ENCODE peak calls at places on chromosome 22, in nine cellular contexts. One of them, this sample, is unnamed.

GRCh38 chr22:28978158-28978557 is 83.5 kb downstream of the C22orf31 start:
- DNase-seq in WTC11: no peak
- DNase-seq in thyroid gland: no peak
- DNase-seq in fibroblast of the aortic adventitia: peak
- DNase-seq in cardiac muscle cell: peak
- DNase-seq in pancreas: no peak
- DNase-seq in IMR-90: peak
- DNase-seq in HFFc6: no peak
- DNase-seq in fibroblast of pulmonary artery: peak
- DNase-seq in this sample: peak

GRCh38 chr22:36197601-36198146 is 3.9 kb downstream of the APOL4 start:
- DNase-seq in fibroblast of pulmonary artery: no peak
- DNase-seq in pancreas: no peak
- DNase-seq in WTC11: no peak
- DNase-seq in HFFc6: no peak
- DNase-seq in cardiac muscle cell: no peak
- DNase-seq in fibroblast of the aortic adventitia: no peak
- DNase-seq in thyroid gland: no peak
- DNase-seq in IMR-90: no peak
- DNase-seq in this sample: no peak

GRCh38 chr22:49723478-49724029 is 104.1 kb downstream of the BRD1 start:
- DNase-seq in fibroblast of pulmonary artery: no peak
- DNase-seq in WTC11: no peak
- DNase-seq in pancreas: no peak
- DNase-seq in cardiac muscle cell: no peak
- DNase-seq in HFFc6: no peak
- DNase-seq in fibroblast of the aortic adventitia: no peak
- DNase-seq in thyroid gland: no peak
- DNase-seq in IMR-90: no peak
- DNase-seq in this sample: no peak

GRCh38 chr22:42388130-42388797 is 43.9 kb downstream of the NFAM1 start:
- DNase-seq in thyroid gland: no peak
- DNase-seq in fibroblast of the aortic adventitia: no peak
- DNase-seq in fibroblast of pulmonary artery: peak
- DNase-seq in HFFc6: no peak
- DNase-seq in IMR-90: peak
- DNase-seq in pancreas: no peak
- DNase-seq in cardiac muscle cell: peak
- DNase-seq in WTC11: peak
- DNase-seq in this sample: no peak

GRCh38 chr22:32202161-32202538 is 2.7 kb downstream of the RFPL2 start:
- DNase-seq in thyroid gland: no peak
- DNase-seq in HFFc6: no peak
- DNase-seq in fibroblast of the aortic adventitia: no peak
- DNase-seq in IMR-90: no peak
- DNase-seq in pancreas: no peak
- DNase-seq in cardiac muscle cell: no peak
- DNase-seq in fibroblast of pulmonary artery: no peak
- DNase-seq in WTC11: no peak
- DNase-seq in this sample: no peak

GRCh38 chr22:25076281-25076680 is 123.4 kb upstream of the CRYBB3 start:
- DNase-seq in pancreas: no peak
- DNase-seq in cardiac muscle cell: no peak
- DNase-seq in fibroblast of pulmonary artery: no peak
- DNase-seq in thyroid gland: no peak
- DNase-seq in IMR-90: no peak
- DNase-seq in fibroblast of the aortic adventitia: no peak
- DNase-seq in HFFc6: no peak
- DNase-seq in WTC11: no peak
- DNase-seq in this sample: no peak

GRCh38 chr22:21073482-21073881 is 27.7 kb downstream of the LRRC74B start:
- DNase-seq in IMR-90: no peak
- DNase-seq in fibroblast of the aortic adventitia: no peak
- DNase-seq in pancreas: no peak
- DNase-seq in fibroblast of pulmonary artery: no peak
- DNase-seq in WTC11: no peak
- DNase-seq in cardiac muscle cell: no peak
- DNase-seq in thyroid gland: no peak
- DNase-seq in HFFc6: no peak
- DNase-seq in this sample: no peak

GRCh38 chr22:35115515-35115914 is 49.6 kb downstream of the ISX start:
- DNase-seq in fibroblast of pulmonary artery: no peak
- DNase-seq in WTC11: no peak
- DNase-seq in pancreas: no peak
- DNase-seq in IMR-90: no peak
- DNase-seq in fibroblast of the aortic adventitia: no peak
- DNase-seq in thyroid gland: no peak
- DNase-seq in cardiac muscle cell: no peak
- DNase-seq in HFFc6: no peak
- DNase-seq in this sample: no peak

GRCh38 chr22:31271485-31271884 is 20.8 kb downstream of the PIK3IP1 start:
- DNase-seq in cardiac muscle cell: no peak
- DNase-seq in fibroblast of the aortic adventitia: no peak
- DNase-seq in thyroid gland: peak
- DNase-seq in IMR-90: no peak
- DNase-seq in pancreas: no peak
- DNase-seq in fibroblast of pulmonary artery: no peak
- DNase-seq in WTC11: no peak
- DNase-seq in HFFc6: no peak
- DNase-seq in this sample: no peak

GRCh38 chr22:37533995-37534394 is 14.8 kb upstream of the CARD10 start:
- DNase-seq in HFFc6: peak
- DNase-seq in IMR-90: peak
- DNase-seq in fibroblast of the aortic adventitia: peak
- DNase-seq in pancreas: no peak
- DNase-seq in fibroblast of pulmonary artery: peak
- DNase-seq in WTC11: no peak
- DNase-seq in thyroid gland: no peak
- DNase-seq in cardiac muscle cell: peak
- DNase-seq in this sample: peak

GRCh38 chr22:42434283-42434682 is 2.1 kb upstream of the NFAM1 start:
- DNase-seq in WTC11: no peak
- DNase-seq in fibroblast of the aortic adventitia: no peak
- DNase-seq in HFFc6: no peak
- DNase-seq in thyroid gland: peak
- DNase-seq in IMR-90: no peak
- DNase-seq in cardiac muscle cell: peak
- DNase-seq in fibroblast of pulmonary artery: no peak
- DNase-seq in pancreas: no peak
- DNase-seq in this sample: peak

GRCh38 chr22:20551805-20552449 is 44.5 kb downstream of the MED15 start:
- DNase-seq in thyroid gland: no peak
- DNase-seq in fibroblast of pulmonary artery: peak
- DNase-seq in cardiac muscle cell: peak
- DNase-seq in fibroblast of the aortic adventitia: peak
- DNase-seq in WTC11: no peak
- DNase-seq in HFFc6: no peak
- DNase-seq in IMR-90: no peak
- DNase-seq in pancreas: peak
- DNase-seq in this sample: no peak

GRCh38 chr22:25169278-25170031 is 30.2 kb upstream of the CRYBB3 start:
- DNase-seq in fibroblast of the aortic adventitia: no peak
- DNase-seq in fibroblast of pulmonary artery: no peak
- DNase-seq in thyroid gland: peak
- DNase-seq in cardiac muscle cell: no peak
- DNase-seq in HFFc6: no peak
- DNase-seq in pancreas: no peak
- DNase-seq in IMR-90: no peak
- DNase-seq in WTC11: no peak
- DNase-seq in this sample: peak

GRCh38 chr22:45105281-45105700 is 58.4 kb upstream of the NUP50 start:
- DNase-seq in cardiac muscle cell: peak
- DNase-seq in HFFc6: peak
- DNase-seq in IMR-90: peak
- DNase-seq in WTC11: no peak
- DNase-seq in thyroid gland: no peak
- DNase-seq in fibroblast of pulmonary artery: no peak
- DNase-seq in pancreas: no peak
- DNase-seq in fibroblast of the aortic adventitia: peak
- DNase-seq in this sample: peak

GRCh38 chr22:45102896-45103420 is 60.8 kb upstream of the NUP50 start:
- DNase-seq in HFFc6: no peak
- DNase-seq in WTC11: no peak
- DNase-seq in thyroid gland: no peak
- DNase-seq in pancreas: no peak
- DNase-seq in IMR-90: no peak
- DNase-seq in cardiac muscle cell: no peak
- DNase-seq in fibroblast of the aortic adventitia: no peak
- DNase-seq in fibroblast of pulmonary artery: no peak
- DNase-seq in this sample: no peak

GRCh38 chr22:45101828-45102227 is 61.9 kb upstream of the NUP50 start:
- DNase-seq in fibroblast of pulmonary artery: peak
- DNase-seq in WTC11: peak
- DNase-seq in pancreas: peak
- DNase-seq in thyroid gland: peak
- DNase-seq in cardiac muscle cell: peak
- DNase-seq in HFFc6: peak
- DNase-seq in IMR-90: peak
- DNase-seq in fibroblast of the aortic adventitia: peak
- DNase-seq in this sample: peak

GRCh38 chr22:45104313-45104712 is 59.4 kb upstream of the NUP50 start:
- DNase-seq in pancreas: no peak
- DNase-seq in fibroblast of pulmonary artery: no peak
- DNase-seq in fibroblast of the aortic adventitia: no peak
- DNase-seq in cardiac muscle cell: no peak
- DNase-seq in WTC11: no peak
- DNase-seq in IMR-90: no peak
- DNase-seq in thyroid gland: no peak
- DNase-seq in HFFc6: no peak
- DNase-seq in this sample: no peak

GRCh38 chr22:45103756-45104155 is 60.0 kb upstream of the NUP50 start:
- DNase-seq in pancreas: no peak
- DNase-seq in IMR-90: no peak
- DNase-seq in cardiac muscle cell: no peak
- DNase-seq in thyroid gland: no peak
- DNase-seq in HFFc6: no peak
- DNase-seq in WTC11: peak
- DNase-seq in fibroblast of pulmonary artery: no peak
- DNase-seq in fibroblast of the aortic adventitia: no peak
- DNase-seq in this sample: no peak
- TF ChIP-seq CTCF in pancreas: no peak
- TF ChIP-seq CTCF in IMR-90: peak
- TF ChIP-seq CTCF in cardiac muscle cell: peak
- TF ChIP-seq CTCF in thyroid gland: no peak
- TF ChIP-seq CTCF in HFFc6: peak
- TF ChIP-seq CTCF in WTC11: no peak
- TF ChIP-seq CTCF in fibroblast of pulmonary artery: peak
- TF ChIP-seq CTCF in fibroblast of the aortic adventitia: no peak
- TF ChIP-seq CTCF in this sample: no peak

DNA sequence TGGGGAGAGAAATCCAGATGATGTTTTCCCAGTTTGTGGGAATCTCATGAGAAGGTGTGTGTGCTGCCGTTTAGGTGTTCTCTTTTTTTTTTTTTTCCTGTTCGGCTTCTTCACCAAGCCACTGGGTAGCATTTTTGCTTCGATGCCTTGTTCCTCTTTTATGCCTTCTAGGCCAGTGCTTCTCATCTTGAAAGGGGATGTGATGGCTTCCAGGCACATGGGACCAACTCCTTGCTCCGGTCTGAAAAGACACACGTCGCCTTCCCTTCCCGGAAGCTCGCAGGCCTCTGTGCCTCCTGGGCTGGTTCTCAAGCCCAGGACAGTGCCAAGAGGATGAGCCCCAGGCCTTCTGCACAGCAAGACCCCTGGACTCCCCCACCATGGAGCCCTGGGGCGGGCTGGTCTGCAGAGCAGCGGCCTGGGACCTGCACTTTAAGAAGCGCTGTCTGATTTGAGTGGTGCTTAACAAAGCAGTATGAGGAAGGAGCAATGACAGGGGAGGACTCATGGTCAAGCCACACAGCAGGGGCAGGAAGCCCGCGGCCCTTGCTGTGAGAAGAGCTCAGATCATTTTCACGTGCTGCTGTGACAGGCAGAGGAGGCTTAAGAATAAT is 158.8 kb downstream of the MPPED1 start:
- DNase-seq in fibroblast of the aortic adventitia: no peak
- DNase-seq in fibroblast of pulmonary artery: no peak
- DNase-seq in WTC11: no peak
- DNase-seq in thyroid gland: no peak
- DNase-seq in cardiac muscle cell: no peak
- DNase-seq in pancreas: no peak
- DNase-seq in HFFc6: no peak
- DNase-seq in IMR-90: no peak
- DNase-seq in this sample: no peak
- TF ChIP-seq CTCF in fibroblast of the aortic adventitia: no peak
- TF ChIP-seq CTCF in fibroblast of pulmonary artery: no peak
- TF ChIP-seq CTCF in WTC11: no peak
- TF ChIP-seq CTCF in thyroid gland: no peak
- TF ChIP-seq CTCF in cardiac muscle cell: no peak
- TF ChIP-seq CTCF in pancreas: no peak
- TF ChIP-seq CTCF in HFFc6: no peak
- TF ChIP-seq CTCF in IMR-90: no peak
- TF ChIP-seq CTCF in this sample: no peak

GRCh38 chr22:43826142-43827093 is 14.3 kb upstream of the EFCAB6 start:
- DNase-seq in cardiac muscle cell: peak
- DNase-seq in fibroblast of the aortic adventitia: peak
- DNase-seq in IMR-90: peak
- DNase-seq in pancreas: peak
- DNase-seq in WTC11: no peak
- DNase-seq in HFFc6: peak
- DNase-seq in thyroid gland: no peak
- DNase-seq in fibroblast of pulmonary artery: peak
- DNase-seq in this sample: peak
- TF ChIP-seq CTCF in cardiac muscle cell: peak
- TF ChIP-seq CTCF in fibroblast of the aortic adventitia: peak
- TF ChIP-seq CTCF in IMR-90: peak
- TF ChIP-seq CTCF in pancreas: peak
- TF ChIP-seq CTCF in WTC11: no peak
- TF ChIP-seq CTCF in HFFc6: peak
- TF ChIP-seq CTCF in thyroid gland: no peak
- TF ChIP-seq CTCF in fibroblast of pulmonary artery: peak
- TF ChIP-seq CTCF in this sample: peak

GRCh38 chr22:23384899-23385298 is 195.2 kb downstream of the IGLL1 start:
- DNase-seq in fibroblast of the aortic adventitia: no peak
- DNase-seq in cardiac muscle cell: no peak
- DNase-seq in IMR-90: no peak
- DNase-seq in pancreas: no peak
- DNase-seq in HFFc6: no peak
- DNase-seq in thyroid gland: no peak
- DNase-seq in fibroblast of pulmonary artery: no peak
- DNase-seq in WTC11: peak
- DNase-seq in this sample: no peak

GRCh38 chr22:23387827-23388491 is 192.1 kb downstream of the IGLL1 start:
- DNase-seq in cardiac muscle cell: no peak
- DNase-seq in fibroblast of the aortic adventitia: no peak
- DNase-seq in WTC11: peak
- DNase-seq in pancreas: no peak
- DNase-seq in thyroid gland: no peak
- DNase-seq in IMR-90: no peak
- DNase-seq in fibroblast of pulmonary artery: no peak
- DNase-seq in HFFc6: no peak
- DNase-seq in this sample: no peak

GRCh38 chr22:23386822-23387580 is 193.1 kb downstream of the IGLL1 start:
- DNase-seq in cardiac muscle cell: no peak
- DNase-seq in WTC11: peak
- DNase-seq in pancreas: no peak
- DNase-seq in HFFc6: no peak
- DNase-seq in thyroid gland: no peak
- DNase-seq in IMR-90: no peak
- DNase-seq in fibroblast of the aortic adventitia: no peak
- DNase-seq in fibroblast of pulmonary artery: no peak
- DNase-seq in this sample: no peak

GRCh38 chr22:23385301-23386244 is 194.5 kb downstream of the IGLL1 start:
- DNase-seq in fibroblast of the aortic adventitia: peak
- DNase-seq in IMR-90: peak
- DNase-seq in fibroblast of pulmonary artery: peak
- DNase-seq in pancreas: peak
- DNase-seq in WTC11: peak
- DNase-seq in cardiac muscle cell: peak
- DNase-seq in thyroid gland: peak
- DNase-seq in HFFc6: peak
- DNase-seq in this sample: peak

GRCh38 chr22:23386245-23386631 is 193.9 kb downstream of the IGLL1 start:
- DNase-seq in HFFc6: no peak
- DNase-seq in pancreas: no peak
- DNase-seq in fibroblast of pulmonary artery: no peak
- DNase-seq in IMR-90: no peak
- DNase-seq in cardiac muscle cell: no peak
- DNase-seq in WTC11: no peak
- DNase-seq in thyroid gland: no peak
- DNase-seq in fibroblast of the aortic adventitia: no peak
- DNase-seq in this sample: no peak
- TF ChIP-seq CTCF in HFFc6: peak
- TF ChIP-seq CTCF in pancreas: no peak
- TF ChIP-seq CTCF in fibroblast of pulmonary artery: no peak
- TF ChIP-seq CTCF in IMR-90: no peak
- TF ChIP-seq CTCF in cardiac muscle cell: no peak
- TF ChIP-seq CTCF in WTC11: no peak
- TF ChIP-seq CTCF in thyroid gland: no peak
- TF ChIP-seq CTCF in fibroblast of the aortic adventitia: no peak
- TF ChIP-seq CTCF in this sample: no peak

This sample was measured in MCF 10A.